ENCODE peak calls at places on chromosomes 3 and 15, in seven cellular contexts. E is AG08395; S is mesendoderm; G is kidney epithelial cell; D is CD4-positive, alpha-beta T cell; T is Kasumi-1; A is HT-29. Z is an unnamed sample.

GRCh38 chr3:9165441-9165840 is 84.0 kb downstream of the SRGAP3 start:
- DNase-seq in E (no peak), S (no peak), G (no peak), D (no peak), T (no peak), A (no peak), Z (no peak)

GRCh38 chr3:141738636-141739363 is 702 bp downstream of the RNF7 start:
- DNase-seq in E (peak; percentile 46), S (peak; percentile 45), G (no peak), D (peak; percentile 1), T (peak; percentile 63), A (peak; percentile 71), Z (peak; percentile 2)

GRCh38 chr15:96466548-96466947 is 136.0 kb downstream of the NR2F2 start:
- DNase-seq in E (no peak), S (no peak), G (no peak), D (no peak), T (no peak), A (no peak), Z (no peak)

GRCh38 chr15:68423359-68424028 is 8.5 kb downstream of the ITGA11 start:
- DNase-seq in E (no peak), S (no peak), G (no peak), D (no peak), T (no peak), A (no peak), Z (no peak)

GRCh38 chr15:60392986-60393811 is 4.6 kb downstream of the ANXA2 start:
- DNase-seq in E (peak; percentile 76), S (peak; percentile 75), G (peak; percentile 91), D (no peak), T (no peak), A (peak; percentile 98), Z (peak; percentile 99)

GRCh38 chr3:142211034-142211433 is 14.4 kb downstream of the GK5 start:
- DNase-seq in E (no peak), S (peak; percentile 68), G (no peak), D (no peak), T (peak; percentile 18), A (no peak), Z (no peak)

GRCh38 chr3:60189304-60189703 is 1061.9 kb downstream of the FHIT start:
- DNase-seq in E (no peak), S (no peak), G (no peak), D (no peak), T (no peak), A (no peak), Z (no peak)

GRCh38 chr3:84965141-84965540 is 6.4 kb downstream of the CADM2 start:
- DNase-seq in E (no peak), S (peak; percentile 96), G (no peak), D (no peak), T (peak; percentile 80), A (peak; percentile 2), Z (no peak)

GRCh38 chr15:29968099-29968892 is 114.5 kb upstream of the GOLGA8J start:
- DNase-seq in E (no peak), S (peak; percentile 53), G (no peak), D (no peak), T (no peak), A (no peak), Z (no peak)

GRCh38 chr3:72446406-72447058 is 401.7 kb downstream of the SHQ1 start:
- DNase-seq in E (peak; percentile 23), S (peak; percentile 81), G (no peak), D (no peak), T (no peak), A (peak; percentile 41), Z (peak; percentile 10)

GRCh38 chr15:56243117-56243773 is 434 bp downstream of the RFX7 start:
- DNase-seq in E (peak; percentile 8), S (peak; percentile 78), G (no peak), D (peak; percentile 26), T (peak; percentile 57), A (peak; percentile 41), Z (no peak)

GRCh38 chr3:46082021-46082420 is 54.7 kb upstream of the XCR1 start:
- DNase-seq in E (no peak), S (no peak), G (no peak), D (no peak), T (no peak), A (no peak), Z (no peak)

GRCh38 chr3:66819993-66820501 is 178.1 kb upstream of the KBTBD8 start:
- DNase-seq in E (no peak), S (no peak), G (no peak), D (no peak), T (no peak), A (no peak), Z (no peak)

GRCh38 chr3:161576733-161577510 is 80.3 kb downstream of the OTOL1 start:
- DNase-seq in E (no peak), S (no peak), G (no peak), D (no peak), T (no peak), A (no peak), Z (peak; percentile 45)

GRCh38 chr3:25573386-25574171 is 91.1 kb downstream of the TOP2B start:
- DNase-seq in E (peak; percentile 75), S (peak; percentile 53), G (no peak), D (no peak), T (no peak), A (no peak), Z (no peak)

GRCh38 chr3:17412950-17413530 is 329.4 kb downstream of the TBC1D5 start:
- DNase-seq in E (peak; percentile 59), S (peak; percentile 88), G (peak; percentile 41), D (no peak), T (peak; percentile 56), A (peak; percentile 61), Z (peak; percentile 25)

GRCh38 chr3:197458179-197458707 is 97.5 kb downstream of the BDH1 start:
- DNase-seq in E (no peak), S (no peak), G (no peak), D (peak; percentile 29), T (no peak), A (peak; percentile 66), Z (no peak)

GRCh38 chr3:113272369-113272748 is 61.0 kb downstream of the BOC start:
- DNase-seq in E (no peak), S (no peak), G (no peak), D (no peak), T (no peak), A (no peak), Z (no peak)

GRCh38 chr15:48250640-48251076 is 44.6 kb downstream of the SLC12A1 start:
- DNase-seq in E (peak; percentile 62), S (peak; percentile 87), G (peak; percentile 26), D (no peak), T (peak; percentile 86), A (peak; percentile 67), Z (peak; percentile 65)

GRCh38 chr3:13884851-13885703 is 5.2 kb upstream of the WNT7A start:
- DNase-seq in E (no peak), S (peak; percentile 69), G (no peak), D (peak; percentile 68), T (peak; percentile 20), A (peak; percentile 67), Z (no peak)

GRCh38 chr3:15637131-15637951 is 35.8 kb downstream of the BTD start:
- DNase-seq in E (no peak), S (no peak), G (no peak), D (no peak), T (no peak), A (no peak), Z (no peak)

GRCh38 chr15:28885630-28886430 is at the start of gene APBA2:
- DNase-seq in E (no peak), S (peak; percentile 51), G (no peak), D (peak; percentile 27), T (no peak), A (no peak), Z (no peak)

GRCh38 chr3:143825513-143825912 is 22.8 kb downstream of the SLC9A9 start:
- DNase-seq in E (no peak), S (no peak), G (no peak), D (no peak), T (peak; percentile 12), A (no peak), Z (no peak)

GRCh38 chr3:15860014-15860934 is 62.5 kb upstream of the ANKRD28 start:
- DNase-seq in E (peak; percentile 48), S (peak; percentile 82), G (no peak), D (no peak), T (peak; percentile 53), A (peak; percentile 58), Z (peak; percentile 39)

GRCh38 chr3:47512416-47513124 is 942 bp downstream of the ELP6 start:
- DNase-seq in E (no peak), S (peak; percentile 44), G (no peak), D (no peak), T (no peak), A (peak; percentile 5), Z (no peak)

GRCh38 chr15:95973566-95974256 is 356.8 kb upstream of the NR2F2 start:
- DNase-seq in E (no peak), S (no peak), G (no peak), D (no peak), T (peak; percentile 20), A (no peak), Z (no peak)

GRCh38 chr15:88331291-88331690 is 74.8 kb upstream of the NTRK3 start:
- DNase-seq in E (no peak), S (peak; percentile 88), G (no peak), D (no peak), T (peak; percentile 0), A (peak; percentile 74), Z (peak; percentile 5)

Z was measured in HFF-Myc.